ENCODE peak calls at places on chromosomes 2 and 18, in eight cellular contexts. G is WTC11; N is ACHN; A is T-helper 2 cell; P is amniotic stem cell; F is activated naive CD4-positive, alpha-beta T cell treated with anti-CD3 and anti-CD28 coated beads, Interleukin-2, amount 10 ng/mL, durations not matched to agents 7 days and 5 days; S is MG63; W is endothelial cell. B is an unnamed sample.

GRCh38 chr18:22563098-22563707 is 145.5 kb upstream of the CTAGE1 start:
- DNase-seq in W (peak), P (peak), A (no peak), G (no peak), F (no peak), S (peak), N (peak), B (no peak)

GRCh38 chr2:2577366-2577765 is 246.3 kb upstream of the MYT1L start:
- DNase-seq in W (no peak), S (no peak), F (no peak), N (no peak), P (no peak), A (no peak), G (no peak), B (no peak)

GRCh38 chr18:6022840-6023239 is 127.5 kb upstream of the TMEM200C start:
- DNase-seq in G (no peak), N (no peak), S (peak), P (no peak), F (no peak), W (no peak), A (no peak), B (no peak)

GRCh38 chr2:72146357-72147302 is 1.0 kb downstream of the CYP26B1 start:
- DNase-seq in P (no peak), S (no peak), G (peak), N (no peak), W (peak), A (no peak), F (peak), B (no peak)

GRCh38 chr2:128279786-128280701 is 38.6 kb downstream of the HS6ST1 start:
- DNase-seq in N (no peak), G (peak), A (peak), P (no peak), S (no peak), W (no peak), F (peak), B (no peak)

GRCh38 chr2:128724994-128725393 is 406.3 kb upstream of the HS6ST1 start:
- DNase-seq in W (no peak), S (no peak), A (no peak), F (no peak), N (no peak), G (no peak), P (no peak), B (no peak)

GRCh38 chr2:235394278-235394828 is 99.5 kb upstream of the AGAP1 start:
- DNase-seq in F (no peak), P (no peak), G (no peak), W (no peak), S (no peak), A (no peak), N (peak), B (no peak)

GRCh38 chr2:226121339-226121738 is 678.3 kb downstream of the IRS1 start:
- DNase-seq in P (no peak), W (no peak), A (no peak), F (no peak), G (no peak), S (no peak), N (no peak), B (no peak)

GRCh38 chr2:31413876-31414550 is 529 bp downstream of the XDH start:
- DNase-seq in A (no peak), P (no peak), G (no peak), F (no peak), W (no peak), S (no peak), N (peak), B (no peak)

GRCh38 chr18:58829263-58829662 is 35.4 kb upstream of the ZNF532 start:
- DNase-seq in A (no peak), W (no peak), N (no peak), S (no peak), G (no peak), P (no peak), F (no peak), B (no peak)

GRCh38 chr2:169336677-169337076 is 25.7 kb downstream of the LRP2 start:
- DNase-seq in W (no peak), A (no peak), S (no peak), F (no peak), N (no peak), G (no peak), P (no peak), B (no peak)

GRCh38 chr2:25981596-25982272 is 563 bp downstream of the KIF3C start:
- DNase-seq in P (no peak), A (peak), F (no peak), W (peak), S (peak), N (peak), G (peak), B (no peak)